ENCODE peak calls at places on chromosomes 12 and 14, in eight cellular contexts. R, B, F, L, J, M, V and E are unnamed samples.

GRCh38 chr12:109758406-109759075 is 44.9 kb downstream of the FAM222A start:
- DNase-seq in M (no peak), R (no peak), J (no peak), F (no peak), B (no peak), L (no peak), V (peak; percentile 8), E (no peak)

GRCh38 chr14:66152269-66152668 is 333.9 kb upstream of the CCDC196 start:
- DNase-seq in B (no peak), L (no peak), R (no peak), J (no peak), V (no peak), F (no peak), M (no peak), E (no peak)

GRCh38 chr12:116276433-116277216 is 868 bp downstream of the MED13L start:
- DNase-seq in L (peak; percentile 73), M (peak; percentile 73), J (peak; percentile 79), R (peak; percentile 63), B (peak; percentile 28), F (peak; percentile 70), V (peak; percentile 77), E (peak; percentile 74)

GRCh38 chr12:84270470-84271140 is 642.0 kb downstream of the SLC6A15 start:
- DNase-seq in F (no peak), J (no peak), L (no peak), M (no peak), B (no peak), V (peak; percentile 37), R (no peak), E (no peak)

GRCh38 chr12:15329891-15330290 is 7.6 kb downstream of the PTPRO start:
- DNase-seq in R (no peak), V (no peak), J (no peak), F (no peak), M (no peak), B (no peak), L (no peak), E (no peak)

GRCh38 chr12:98227162-98227561 is 288.2 kb upstream of the TMPO start:
- DNase-seq in L (peak; percentile 9), B (no peak), V (no peak), R (no peak), F (no peak), M (peak; percentile 12), J (peak; percentile 44), E (no peak)

GRCh38 chr12:101767537-101767936 is 28.3 kb upstream of the SYCP3 start:
- DNase-seq in L (no peak), M (no peak), B (no peak), F (no peak), J (no peak), R (no peak), V (no peak), E (no peak)

GRCh38 chr12:64631197-64631596 is 20.9 kb downstream of the RASSF3 start:
- DNase-seq in F (no peak), L (no peak), B (no peak), J (no peak), M (no peak), R (no peak), V (no peak), E (no peak)

GRCh38 chr12:1534708-1535107 is 59.7 kb downstream of the FBXL14 start:
- DNase-seq in R (no peak), L (peak; percentile 43), F (no peak), J (no peak), M (no peak), B (no peak), V (no peak), E (no peak)

GRCh38 chr12:57089259-57090245 is 638 bp downstream of the NAB2 start:
- DNase-seq in L (peak; percentile 42), M (peak; percentile 69), J (peak; percentile 63), V (peak; percentile 58), R (peak; percentile 65), F (peak; percentile 81), B (no peak), E (peak; percentile 71)

GRCh38 chr14:94059998-94060397 is 21.0 kb downstream of the DDX24 start:
- DNase-seq in V (no peak), L (no peak), M (no peak), B (no peak), R (no peak), J (no peak), F (no peak), E (no peak)

GRCh38 chr12:56362130-56363059 is at the start of gene APOF:
- DNase-seq in F (no peak), R (no peak), L (no peak), B (no peak), J (no peak), V (no peak), M (no peak), E (no peak)

GRCh38 chr12:56565510-56566101 is 44.0 kb downstream of the RBMS2 start:
- DNase-seq in R (no peak), L (no peak), J (peak; percentile 88), V (peak; percentile 55), F (peak; percentile 78), M (peak; percentile 99), B (no peak), E (peak; percentile 57)

GRCh38 chr12:31089072-31089471 is 15.4 kb downstream of the DDX11 start:
- DNase-seq in J (no peak), V (no peak), L (no peak), M (no peak), R (no peak), B (no peak), F (no peak), E (no peak)

GRCh38 chr14:24368562-24369252 is 723 bp downstream of the NFATC4 start:
- DNase-seq in B (peak; percentile 78), R (peak; percentile 56), F (peak; percentile 90), L (no peak), V (no peak), J (peak; percentile 58), M (peak; percentile 69), E (peak; percentile 67)

GRCh38 chr12:1820191-1820599 is at the start of gene LRTM2:
- DNase-seq in V (no peak), M (no peak), J (no peak), B (no peak), L (no peak), R (no peak), F (no peak), E (no peak)

GRCh38 chr14:23727566-23728335 is 91.6 kb downstream of the DHRS2 start:
- DNase-seq in L (peak; percentile 70), F (no peak), V (no peak), M (peak; percentile 27), R (no peak), B (no peak), J (peak; percentile 56), E (peak; percentile 43)

GRCh38 chr12:115176741-115177400 is 492.9 kb upstream of the TBX3 start:
- DNase-seq in L (peak; percentile 22), B (no peak), R (no peak), F (no peak), J (peak; percentile 73), M (no peak), V (no peak), E (no peak)

GRCh38 chr14:52473557-52473956 is 78.7 kb downstream of the TXNDC16 start:
- DNase-seq in B (no peak), F (no peak), M (peak; percentile 71), L (peak; percentile 55), R (no peak), V (no peak), J (peak; percentile 76), E (no peak)

GRCh38 chr14:53608369-53608768 is 348.3 kb downstream of the BMP4 start:
- DNase-seq in F (no peak), R (no peak), J (no peak), V (peak; percentile 47), L (peak; percentile 30), B (no peak), M (no peak), E (no peak)

GRCh38 chr12:107329569-107330324 is 236.4 kb upstream of the CRY1 start:
- DNase-seq in M (no peak), F (no peak), V (no peak), L (no peak), R (no peak), J (peak; percentile 67), B (no peak), E (no peak)

GRCh38 chr12:100127766-100128508 is 14.7 kb downstream of the BLTP3B start:
- DNase-seq in R (no peak), V (no peak), L (no peak), M (peak; percentile 87), J (peak; percentile 82), B (no peak), F (no peak), E (no peak)

GRCh38 chr14:79265366-79265765 is 945.9 kb downstream of the DIO2 start:
- DNase-seq in B (no peak), J (no peak), M (peak; percentile 12), L (no peak), V (no peak), F (no peak), R (no peak), E (no peak)

GRCh38 chr14:105477659-105478623 is 3.3 kb downstream of the CRIP2 start:
- DNase-seq in R (no peak), F (peak; percentile 35), L (no peak), B (no peak), J (no peak), V (no peak), M (no peak), E (no peak)

GRCh38 chr14:74275265-74275841 is 27.4 kb downstream of the ABCD4 start:
- DNase-seq in F (no peak), L (peak; percentile 26), M (peak; percentile 65), R (no peak), V (no peak), J (peak; percentile 95), B (no peak), E (no peak)

GRCh38 chr14:44846232-44846824 is 115.4 kb downstream of the KLHL28 start:
- DNase-seq in V (no peak), M (peak; percentile 57), R (peak; percentile 12), J (peak; percentile 69), B (peak; percentile 50), F (no peak), L (peak; percentile 27), E (no peak)

GRCh38 chr12:116284401-116284800 is 6.9 kb upstream of the MED13L start:
- DNase-seq in F (no peak), J (peak; percentile 82), V (no peak), L (no peak), R (no peak), B (no peak), M (peak; percentile 37), E (no peak)

GRCh38 chr14:27370775-27371174 is 772.9 kb upstream of the NOVA1 start:
- DNase-seq in F (no peak), L (no peak), B (no peak), M (no peak), V (no peak), R (no peak), J (no peak), E (no peak)

GRCh38 chr12:4047441-4047840 is 174.2 kb upstream of the PARP11 start:
- DNase-seq in L (no peak), V (no peak), M (no peak), J (no peak), F (no peak), B (no peak), R (no peak), E (no peak)

GRCh38 chr14:105136401-105137322 is 31.9 kb downstream of the JAG2 start:
- DNase-seq in F (no peak), J (no peak), L (no peak), B (no peak), M (no peak), V (no peak), R (no peak), E (no peak)

GRCh38 chr12:110015132-110015531 is 15.9 kb downstream of the ANKRD13A start:
- DNase-seq in B (no peak), F (no peak), L (no peak), M (no peak), V (no peak), J (no peak), R (no peak), E (no peak)

GRCh38 chr12:70644836-70645235 is 7.6 kb upstream of the PTPRB start:
- DNase-seq in M (no peak), R (no peak), V (no peak), B (no peak), F (no peak), L (peak; percentile 78), J (no peak), E (no peak)

GRCh38 chr14:89986475-89986874 is 30.7 kb downstream of the TDP1 start:
- DNase-seq in V (no peak), M (no peak), L (no peak), J (no peak), B (no peak), R (no peak), F (no peak), E (no peak)

GRCh38 chr14:69693145-69693544 is 73.8 kb upstream of the SRSF5 start:
- DNase-seq in M (peak; percentile 66), F (peak; percentile 43), L (no peak), R (peak; percentile 55), V (peak; percentile 48), B (peak; percentile 78), J (peak; percentile 58), E (no peak)